ENCODE peak calls at places on chromosomes 12 and 14, in nine cellular contexts. P is uterus; K is COLO829; I is cardiac fibroblast; T is MV-4-11; O is GM13977; L is fibroblast of pulmonary artery; H is MCF 10A; D is stimulated activated naive CD8-positive, alpha-beta T cell treated with anti-CD3 and anti-CD28 coated beads, Interleukin-15, Interleukin-2, amounts not matched to agents 100 U/mL and 50 U/mL, for 24 hours. U is an unnamed sample.

GRCh38 chr12:69278814-69279782 is 39.7 kb downstream of the CPSF6 start:
- DNase-seq in L (no peak), K (no peak), I (no peak), P (no peak), O (no peak), H (no peak), T (no peak), D (no peak), U (no peak)

GRCh38 chr14:103518416-103519042 is 4.1 kb downstream of the CKB start:
- DNase-seq in L (peak; percentile 48), D (peak; percentile 79), P (peak; percentile 76), K (peak; percentile 80), T (peak; percentile 13), O (peak; percentile 89), I (peak; percentile 50), H (peak; percentile 62), U (peak; percentile 49)

GRCh38 chr12:112782921-112783320 is 8.6 kb upstream of the RPH3A start:
- DNase-seq in K (no peak), H (no peak), L (no peak), T (no peak), P (no peak), D (no peak), I (no peak), O (no peak), U (no peak)

GRCh38 chr12:43992856-43993255 is 157.0 kb downstream of the TMEM117 start:
- DNase-seq in O (no peak), L (no peak), T (no peak), K (peak; percentile 46), H (no peak), I (no peak), P (no peak), D (no peak), U (no peak)

GRCh38 chr12:119988788-119989618 is at the start of gene BICDL1:
- DNase-seq in O (peak; percentile 97), I (peak; percentile 14), D (peak; percentile 98), K (peak; percentile 58), T (peak; percentile 92), H (peak; percentile 93), P (peak; percentile 13), L (peak; percentile 35), U (peak; percentile 32)

GRCh38 chr12:109292342-109292711 is 16.8 kb downstream of the FOXN4 start:
- DNase-seq in H (no peak), L (no peak), I (no peak), P (no peak), O (no peak), D (no peak), T (no peak), K (no peak), U (no peak)

GRCh38 chr14:65483647-65484046 is 71.1 kb downstream of the FUT8 start:
- DNase-seq in O (no peak), L (no peak), H (no peak), D (no peak), I (peak; percentile 34), P (no peak), K (no peak), T (no peak), U (no peak)

GRCh38 chr12:121038861-121039654 is at the start of gene OASL:
- DNase-seq in I (peak; percentile 54), H (peak; percentile 83), L (peak; percentile 57), T (peak; percentile 87), O (peak; percentile 56), P (no peak), D (peak; percentile 61), K (peak; percentile 41), U (peak; percentile 56)

GRCh38 chr14:75200451-75200850 is 24.0 kb upstream of the TMED10 start:
- DNase-seq in O (no peak), P (no peak), L (no peak), H (peak; percentile 9), T (peak; percentile 9), K (no peak), I (no peak), D (no peak), U (no peak)

GRCh38 chr14:59632381-59632780 is 55.8 kb upstream of the CCDC175 start:
- DNase-seq in P (no peak), D (peak; percentile 18), T (no peak), L (peak; percentile 49), K (peak; percentile 38), O (peak; percentile 64), I (peak; percentile 55), H (peak; percentile 65), U (peak; percentile 67)

GRCh38 chr12:49428652-49429549 is 61.6 kb downstream of the SPATS2 start:
- DNase-seq in T (peak; percentile 87), L (peak; percentile 83), H (peak; percentile 56), I (peak; percentile 79), D (no peak), P (peak; percentile 19), O (peak; percentile 28), K (peak; percentile 68), U (peak; percentile 85)

GRCh38 chr14:104984056-104984894 is 1.3 kb upstream of the CLBA1 start:
- DNase-seq in O (no peak), D (no peak), L (no peak), H (no peak), P (no peak), K (no peak), I (no peak), T (no peak), U (no peak)

GRCh38 chr12:46915082-46915481 is 89.3 kb upstream of the SLC38A4 start:
- DNase-seq in T (no peak), O (no peak), H (peak; percentile 72), I (peak; percentile 79), L (peak; percentile 56), K (peak; percentile 29), D (no peak), P (peak; percentile 36), U (peak; percentile 54)

GRCh38 chr12:40248585-40249297 is 23.9 kb downstream of the LRRK2 start:
- DNase-seq in O (no peak), K (no peak), L (no peak), H (peak; percentile 66), D (no peak), T (no peak), I (peak; percentile 30), P (no peak), U (no peak)

GRCh38 chr12:126347421-126347820 is 1282.2 kb downstream of the AACS start:
- DNase-seq in T (no peak), K (no peak), D (no peak), H (no peak), L (peak; percentile 8), P (no peak), I (no peak), O (no peak), U (no peak)

GRCh38 chr12:14665354-14666348 is 30.7 kb downstream of the GUCY2C start:
- DNase-seq in P (no peak), I (no peak), T (no peak), L (no peak), K (no peak), D (no peak), O (no peak), H (no peak), U (no peak)

GRCh38 chr12:121060149-121061001 is 21.3 kb upstream of the OASL start:
- DNase-seq in H (peak; percentile 52), I (peak; percentile 62), L (peak; percentile 55), D (peak; percentile 55), P (no peak), K (peak; percentile 35), O (peak; percentile 74), T (peak; percentile 78), U (peak; percentile 67)

GRCh38 chr12:46377678-46378077 is 5.1 kb upstream of the SLC38A2 start:
- DNase-seq in P (no peak), H (no peak), K (no peak), D (no peak), O (no peak), T (no peak), L (no peak), I (peak; percentile 72), U (peak; percentile 15)

GRCh38 chr14:74141703-74142102 is 56.9 kb downstream of the LIN52 start:
- DNase-seq in O (no peak), D (no peak), H (peak; percentile 6), I (peak; percentile 11), L (peak; percentile 15), P (no peak), K (no peak), T (no peak), U (peak; percentile 18)

GRCh38 chr14:98959410-98959809 is 312.6 kb downstream of the BCL11B start:
- DNase-seq in D (no peak), K (no peak), H (no peak), O (no peak), L (no peak), P (no peak), I (no peak), T (no peak), U (no peak)

GRCh38 chr14:53871947-53872346 is 84.7 kb downstream of the BMP4 start:
- DNase-seq in H (no peak), K (no peak), L (no peak), T (no peak), I (no peak), D (no peak), O (no peak), P (no peak), U (no peak)

GRCh38 chr14:72451081-72451972 is 442.6 kb downstream of the DPF3 start:
- DNase-seq in K (no peak), P (no peak), D (peak; percentile 54), T (peak; percentile 91), H (no peak), I (no peak), L (no peak), O (peak; percentile 60), U (no peak)

GRCh38 chr12:79766705-79767464 is 76.1 kb upstream of the PAWR start:
- DNase-seq in P (no peak), H (no peak), D (no peak), K (no peak), L (no peak), T (no peak), O (no peak), I (no peak), U (peak; percentile 53)

GRCh38 chr12:97977870-97978269 is 515.3 kb downstream of the RMST start:
- DNase-seq in D (no peak), O (no peak), H (no peak), P (no peak), I (no peak), T (no peak), K (no peak), L (no peak), U (no peak)

GRCh38 chr12:101230547-101230946 is 20.5 kb upstream of the SLC5A8 start:
- DNase-seq in I (peak; percentile 69), T (peak; percentile 4), K (no peak), L (peak; percentile 16), O (no peak), P (no peak), D (no peak), H (peak; percentile 9), U (peak; percentile 64)